ENCODE peak calls at places on chromosomes 16 and 17, in ten cellular contexts. Q is hepatocyte; G is thoracic aorta; O is mucosa of descending colon; I is body of pancreas; X is SK-N-SH; U is ovary; J is aorta; T is CD8-positive, alpha-beta T cell; N is A549. W is an unnamed sample. For H3K4me1, the result is how much of the 10 kb centered on the place peaks cover.

GRCh38 chr17:9456265-9456664 is 119.4 kb downstream of the STX8 start:
- DNase-seq in N (no peak), T (no peak), G (no peak), O (peak), I (no peak), X (no peak), J (no peak), U (no peak), Q (peak), W (no peak)

GRCh38 chr16:69924041-69924775 is 26.9 kb upstream of the CLEC18A start:
- DNase-seq in O (no peak), N (no peak), X (no peak), Q (no peak), U (no peak), I (no peak), J (no peak), G (no peak), T (no peak), W (no peak)

GRCh38 chr17:49224997-49225337 is 5.6 kb downstream of the PHOSPHO1 start:
- DNase-seq in N (no peak), T (no peak), Q (no peak), U (no peak), O (no peak), I (no peak), G (no peak), X (no peak), J (no peak), W (no peak)

GRCh38 chr16:67884684-67885083 is at the start of gene NRN1L:
- DNase-seq in T (no peak), O (peak), X (peak), U (peak), Q (peak), J (peak), N (no peak), I (peak), G (peak), W (peak)

GRCh38 chr16:80938035-80938927 is 68.4 kb downstream of the CMC2 start:
- DNase-seq in J (no peak), T (no peak), G (peak), I (no peak), X (no peak), N (peak), Q (peak), O (peak), U (peak), W (peak)

GRCh38 chr17:48790607-48791127 is 26.4 kb downstream of the TTLL6 start:
- DNase-seq in X (no peak), N (no peak), T (no peak), Q (no peak), U (no peak), O (no peak), G (no peak), J (no peak), I (no peak), W (no peak)

GRCh38 chr17:37234106-37234505 is 141.7 kb upstream of the C17orf78 start:
- DNase-seq in G (no peak), Q (no peak), J (no peak), T (no peak), O (no peak), U (no peak), I (no peak), N (no peak), X (no peak), W (no peak)

GRCh38 chr16:67950335-67950843 is 6.5 kb upstream of the LCAT start:
- DNase-seq in N (no peak), U (no peak), T (no peak), I (no peak), J (no peak), X (no peak), O (no peak), Q (no peak), G (no peak), W (no peak)

GRCh38 chr16:23453338-23454052 is 506 bp upstream of the COG7 start:
- DNase-seq in Q (no peak), T (no peak), J (no peak), O (no peak), X (no peak), I (no peak), G (no peak), U (no peak), N (no peak), W (no peak)

GRCh38 chr17:8829036-8829941 is 30.1 kb upstream of the MFSD6L start:
- DNase-seq in O (no peak), N (no peak), X (no peak), Q (no peak), G (no peak), U (no peak), T (no peak), J (no peak), I (no peak), W (no peak)

GRCh38 chr16:3254309-3254708 is 2.1 kb downstream of the MEFV start:
- DNase-seq in Q (no peak), N (no peak), J (no peak), I (no peak), T (no peak), G (no peak), U (no peak), X (peak), O (no peak), W (no peak)

GRCh38 chr17:64779344-64780095 is 117.4 kb upstream of the SMURF2 start:
- DNase-seq in T (no peak), J (peak), G (no peak), I (no peak), U (no peak), N (no peak), Q (peak), O (no peak), X (no peak), W (no peak)

GRCh38 chr16:70442344-70442743 is 3.4 kb upstream of the ST3GAL2 start:
- DNase-seq in G (no peak), J (no peak), O (no peak), N (no peak), U (no peak), X (no peak), I (no peak), T (no peak), Q (no peak), W (no peak)

GRCh38 chr17:29243792-29244191 is 2.9 kb upstream of the CRYBA1 start:
- DNase-seq in J (no peak), T (no peak), I (no peak), Q (no peak), U (no peak), X (peak), O (no peak), N (peak), G (no peak), W (no peak)

GRCh38 chr16:57627184-57627871 is 1.1 kb upstream of the ADGRG1 start:
- DNase-seq in T (no peak), U (no peak), Q (no peak), O (no peak), N (peak), I (no peak), X (peak), G (no peak), J (no peak), W (no peak)

GRCh38 chr16:46648656-46649055 is 27.5 kb upstream of the SHCBP1 start:
- DNase-seq in I (no peak), Q (no peak), N (peak), U (no peak), T (no peak), O (no peak), G (no peak), X (no peak), J (no peak), W (no peak)

GRCh38 chr16:81505011-81505660 is 60.5 kb downstream of the CMIP start:
- DNase-seq in U (no peak), O (no peak), J (no peak), T (no peak), G (no peak), X (peak), Q (no peak), I (no peak), N (peak), W (no peak)

GRCh38 chr17:80800775-80801391 is 190.8 kb upstream of the CHMP6 start:
- DNase-seq in X (no peak), G (no peak), I (no peak), N (no peak), Q (no peak), J (peak), U (no peak), O (no peak), T (no peak), W (peak)

GRCh38 chr17:6066183-6066948 is 3.8 kb upstream of the WSCD1 start:
- DNase-seq in G (no peak), I (no peak), N (peak), T (no peak), U (no peak), Q (peak), O (no peak), J (no peak), X (no peak), W (no peak)

GRCh38 chr17:72121164-72122001 is 563 bp downstream of the SOX9 start:
- DNase-seq in U (no peak), G (no peak), N (peak), O (peak), I (peak), X (peak), Q (peak), J (no peak), T (no peak), W (peak)

GRCh38 chr17:65173284-65173793 is 36.2 kb downstream of the RGS9 start:
- DNase-seq in N (peak), Q (peak), X (peak), U (no peak), O (peak), T (peak), G (no peak), I (no peak), J (no peak), W (no peak)

GRCh38 chr17:7988750-7989178 is 13.7 kb upstream of the GUCY2D start:
- DNase-seq in N (peak), T (peak), G (peak), Q (peak), U (no peak), X (peak), J (no peak), I (peak), O (peak), W (peak)

GRCh38 chr17:83103200-83103937 is 24.0 kb downstream of the METRNL start:
- DNase-seq in O (peak), Q (peak), N (peak), I (peak), U (no peak), X (peak), T (no peak), G (no peak), J (no peak), W (no peak)

GRCh38 chr17:45228985-45229517 is 7.4 kb downstream of the FMNL1 start:
- DNase-seq in N (peak), G (peak), O (peak), U (peak), J (peak), I (peak), T (peak), X (no peak), Q (peak), W (peak)
- H3K4me1 ChIP-seq in N (half or more), G (under half), O (under half), U (under half), J (under half), I (under half), T (half or more), X (under half), Q (under half), W (half or more)

GRCh38 chr16:85633888-85634287 is 20.8 kb downstream of the GSE1 start:
- DNase-seq in X (no peak), Q (no peak), T (no peak), G (no peak), O (no peak), J (no peak), U (no peak), N (no peak), I (no peak), W (no peak)
- H3K4me1 ChIP-seq in X (under half), Q (under half), T (under half), G (under half), O (under half), J (under half), U (under half), N (under half), I (half or more), W (under half)

GRCh38 chr16:87833548-87833947 is 35.8 kb downstream of the SLC7A5 start:
- DNase-seq in G (no peak), O (no peak), I (no peak), J (no peak), X (no peak), U (no peak), Q (no peak), N (no peak), T (no peak), W (no peak)

GRCh38 chr16:87832137-87832527 is 37.2 kb downstream of the SLC7A5 start:
- DNase-seq in O (no peak), I (no peak), N (peak), U (no peak), Q (no peak), J (no peak), G (no peak), X (no peak), T (no peak), W (no peak)

GRCh38 chr16:87831421-87832136 is 37.7 kb downstream of the SLC7A5 start:
- DNase-seq in O (no peak), U (no peak), G (no peak), J (no peak), T (no peak), N (peak), I (no peak), Q (no peak), X (no peak), W (no peak)

GRCh38 chr16:87834015-87834667 is 35.2 kb downstream of the SLC7A5 start:
- DNase-seq in X (no peak), N (peak), U (no peak), I (no peak), J (no peak), O (no peak), G (no peak), Q (no peak), T (no peak), W (no peak)

DNA sequence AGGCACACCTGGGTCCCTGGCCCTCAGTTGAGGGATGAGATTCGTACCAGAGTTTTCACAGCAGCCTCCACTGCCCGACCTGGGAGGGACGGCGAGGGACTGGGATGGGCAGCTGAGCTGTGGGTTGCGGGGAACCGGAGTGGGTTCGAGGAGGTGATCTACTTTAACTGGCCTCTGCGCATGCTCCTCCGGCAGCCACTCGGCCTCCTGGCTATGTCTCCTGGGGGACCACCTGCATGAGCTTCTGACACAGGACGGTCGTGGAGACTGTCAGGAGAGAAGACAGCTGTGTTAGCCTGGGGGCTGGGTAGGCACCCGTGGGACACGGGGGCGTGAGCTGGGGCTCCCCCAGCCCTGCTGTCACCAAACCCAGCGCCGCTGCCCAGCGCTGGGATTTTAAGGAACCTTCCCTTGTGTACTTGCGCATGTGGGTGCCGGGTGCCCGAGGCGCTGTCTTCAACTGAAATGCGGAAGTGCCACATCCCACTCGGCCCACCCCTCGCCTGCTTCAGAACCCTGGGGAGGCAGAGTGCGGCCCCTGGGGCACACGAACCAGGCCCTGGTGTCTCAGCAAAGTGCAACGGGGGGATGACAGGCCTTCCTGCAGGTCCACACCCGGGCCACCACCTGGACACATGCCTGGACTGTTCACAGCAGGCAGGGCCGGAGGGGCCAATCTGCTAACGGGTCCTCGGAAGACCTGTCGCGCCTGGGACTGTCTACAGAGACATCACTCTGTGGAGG is 36.4 kb downstream of the SLC7A5 start:
- DNase-seq in I (no peak), G (no peak), N (peak), X (no peak), J (no peak), O (no peak), T (no peak), Q (no peak), U (no peak), W (no peak)
- H3K4me1 ChIP-seq in I (under half), G (under half), N (half or more), X (under half), J (under half), O (under half), T (under half), Q (under half), U (under half), W (under half)

GRCh38 chr17:39634384-39634871 is 2.5 kb upstream of the STARD3 start:
- DNase-seq in X (peak), Q (peak), J (no peak), O (no peak), N (peak), I (no peak), T (no peak), U (no peak), G (no peak), W (no peak)

GRCh38 chr17:39631403-39631802 is 4.7 kb downstream of the PPP1R1B start:
- DNase-seq in J (no peak), O (peak), U (no peak), T (no peak), I (no peak), G (no peak), N (no peak), Q (no peak), X (no peak), W (no peak)

GRCh38 chr17:39635614-39636176 is 1.2 kb upstream of the STARD3 start:
- DNase-seq in X (no peak), O (no peak), T (no peak), U (no peak), G (no peak), J (no peak), I (no peak), Q (no peak), N (no peak), W (no peak)

GRCh38 chr17:39632153-39632941 is 4.6 kb upstream of the STARD3 start:
- DNase-seq in G (no peak), Q (no peak), X (no peak), U (no peak), T (no peak), I (peak), J (no peak), N (no peak), O (peak), W (no peak)

GRCh38 chr17:39633570-39634183 is 3.3 kb upstream of the STARD3 start:
- DNase-seq in G (no peak), O (no peak), I (no peak), T (no peak), N (no peak), X (no peak), Q (no peak), J (no peak), U (no peak), W (no peak)
- H3K4me1 ChIP-seq in G (under half), O (half or more), I (half or more), T (under half), N (under half), X (under half), Q (under half), J (under half), U (under half), W (under half)

GRCh38 chr16:86668136-86668535 is 89.8 kb downstream of the FOXL1 start:
- DNase-seq in T (no peak), G (no peak), U (no peak), J (no peak), I (no peak), N (peak), Q (peak), O (no peak), X (no peak), W (no peak)
- H3K4me1 ChIP-seq in T (under half), G (half or more), U (under half), J (under half), I (under half), N (under half), Q (under half), O (under half), X (under half), W (under half)

GRCh38 chr17:50911890-50912289 is 45.7 kb upstream of the TOB1 start:
- DNase-seq in U (no peak), X (no peak), J (peak), N (no peak), Q (no peak), O (no peak), I (no peak), G (no peak), T (no peak), W (no peak)

GRCh38 chr17:50908860-50909764 is 43.0 kb upstream of the TOB1 start:
- DNase-seq in J (peak), I (peak), N (no peak), X (no peak), O (no peak), G (no peak), Q (peak), U (no peak), T (peak), W (peak)

GRCh38 chr17:50909765-50910661 is 43.9 kb upstream of the TOB1 start:
- DNase-seq in X (no peak), G (no peak), U (no peak), O (no peak), T (peak), I (no peak), N (no peak), Q (no peak), J (no peak), W (no peak)

GRCh38 chr17:50913120-50913519 is 47.0 kb upstream of the TOB1 start:
- DNase-seq in X (no peak), G (no peak), J (peak), Q (no peak), T (no peak), I (no peak), U (no peak), N (no peak), O (no peak), W (no peak)

DNA sequence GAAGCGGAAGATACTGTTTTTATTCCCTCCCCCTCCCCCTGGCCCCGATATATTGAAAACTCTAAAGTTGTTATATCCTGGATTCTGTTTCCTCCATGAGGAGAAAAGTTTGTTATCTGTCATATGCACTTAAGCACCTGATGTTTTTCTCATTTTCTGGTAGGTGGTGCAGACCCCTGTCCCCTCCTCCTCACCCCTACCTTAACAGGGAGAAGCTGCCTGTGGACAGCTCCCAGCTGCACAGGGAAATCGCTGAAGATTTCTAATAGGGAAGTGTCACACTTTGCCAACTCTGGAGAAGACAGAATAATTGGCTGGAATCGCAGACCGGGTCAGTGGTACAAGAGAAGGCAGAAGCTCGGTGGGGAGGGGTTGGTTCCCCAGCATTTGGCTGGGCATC is 45.3 kb upstream of the TOB1 start:
- DNase-seq in I (no peak), Q (no peak), X (no peak), U (no peak), T (no peak), N (no peak), O (no peak), J (no peak), G (no peak), W (no peak)
- H3K4me1 ChIP-seq in I (half or more), Q (under half), X (under half), U (under half), T (half or more), N (under half), O (under half), J (under half), G (under half), W (under half)